ENCODE peak calls at places on chromosomes 2 and 18, in four cellular contexts. V, P, M and H are unnamed samples.

GRCh38 chr2:23524261-23524706 is 139.3 kb downstream of the KLHL29 start:
- DNase-seq in V (no peak), M (peak; percentile 54), P (no peak), H (no peak)

GRCh38 chr2:217958206-217958888 is 44.4 kb downstream of the TNS1 start:
- DNase-seq in V (no peak), M (no peak), P (no peak), H (no peak)

GRCh38 chr2:147659051-147659450 is 185.8 kb upstream of the ACVR2A start:
- DNase-seq in V (no peak), M (peak; percentile 43), P (no peak), H (no peak)

GRCh38 chr2:186276909-186277308 is 209.2 kb upstream of the ZC3H15 start:
- DNase-seq in P (no peak), M (no peak), V (no peak), H (no peak)

GRCh38 chr18:36314098-36314497 is 16.6 kb downstream of the FHOD3 start:
- DNase-seq in M (peak; percentile 55), P (no peak), V (no peak), H (no peak)

GRCh38 chr2:237091779-237092436 is 6.2 kb downstream of the COPS8 start:
- DNase-seq in M (peak; percentile 53), V (no peak), P (no peak), H (no peak)

GRCh38 chr2:18610103-18610502 is 20.7 kb upstream of the NT5C1B start:
- DNase-seq in M (no peak), P (no peak), V (no peak), H (no peak)

GRCh38 chr2:178629463-178629862 is 149.2 kb downstream of the PLEKHA3 start:
- DNase-seq in V (no peak), M (no peak), P (no peak), H (no peak)

GRCh38 chr2:53087282-53087882 is 680.2 kb upstream of the CHAC2 start:
- DNase-seq in P (no peak), M (peak; percentile 63), V (no peak), H (no peak)

GRCh38 chr2:225008935-225009334 is 33.3 kb downstream of the DOCK10 start:
- DNase-seq in M (no peak), V (peak; percentile 5), P (no peak), H (peak; percentile 14)

GRCh38 chr18:31213641-31214040 is 51.0 kb upstream of the DSC1 start:
- DNase-seq in P (no peak), V (no peak), M (no peak), H (no peak)

GRCh38 chr2:219664958-219665357 is 37.5 kb downstream of the SLC4A3 start:
- DNase-seq in M (peak; percentile 30), V (no peak), P (peak; percentile 63), H (no peak)

GRCh38 chr2:101012706-101013181 is 10.7 kb downstream of the RPL31 start:
- DNase-seq in P (peak; percentile 63), M (peak; percentile 8), V (peak; percentile 50), H (peak; percentile 39)

GRCh38 chr2:219467736-219468075 is 31.0 kb upstream of the GMPPA start:
- DNase-seq in V (no peak), M (no peak), P (no peak), H (no peak)

GRCh38 chr2:75180476-75180875 is 18.8 kb downstream of the TACR1 start:
- DNase-seq in V (no peak), P (no peak), M (no peak), H (no peak)

GRCh38 chr18:63158676-63159291 is 160.8 kb downstream of the BCL2 start:
- DNase-seq in M (no peak), V (no peak), P (no peak), H (peak; percentile 87)

GRCh38 chr18:29160123-29160522 is 983.2 kb upstream of the CDH2 start:
- DNase-seq in M (no peak), P (no peak), V (no peak), H (no peak)

GRCh38 chr2:166365803-166366420 is 9.8 kb downstream of the SCN9A start:
- DNase-seq in V (no peak), M (peak; percentile 50), P (no peak), H (no peak)

GRCh38 chr2:231456295-231457004 is 7.8 kb downstream of the NCL start:
- DNase-seq in P (no peak), V (no peak), M (no peak), H (no peak)

GRCh38 chr2:239700946-239701345 is 300.1 kb upstream of the HDAC4 start:
- DNase-seq in P (no peak), V (no peak), M (no peak), H (no peak)

GRCh38 chr2:144937899-144938298 is 418.0 kb upstream of the ZEB2 start:
- DNase-seq in V (no peak), M (no peak), P (no peak), H (no peak)

GRCh38 chr2:64273524-64274398 is 129.5 kb upstream of the PELI1 start:
- DNase-seq in P (peak; percentile 41), V (peak; percentile 25), M (peak; percentile 95), H (peak; percentile 18)

GRCh38 chr2:241655516-241656189 is 18.2 kb downstream of the ATG4B start:
- DNase-seq in M (no peak), V (no peak), P (no peak), H (no peak)
- H3K36me3 ChIP-seq in M (peaks cover 36% of the 10 kb centered on the region), V (peaks cover 41% of the 10 kb centered on the region), P (no peaks in the 10 kb centered on the region), H (no peaks in the 10 kb centered on the region)

GRCh38 chr2:180159921-180160320 is 152.8 kb upstream of the CWC22 start:
- DNase-seq in M (no peak), V (no peak), P (no peak), H (no peak)
- H3K27ac ChIP-seq in M (no peak overlapping the region), V (no peak overlapping the region), P (no peak overlapping the region), H (no peak overlapping the region)

GRCh38 chr2:228767196-228767595 is 503.9 kb downstream of the PID1 start:
- DNase-seq in M (peak; percentile 73), V (no peak), P (no peak), H (no peak)
- TF ChIP-seq EZH2 in M (no peak), V (no peak), P (no peak), H (no peak)

GRCh38 chr2:197919487-197919886 is 115.1 kb downstream of the PLCL1 start:
- DNase-seq in M (no peak), P (no peak), V (no peak), H (no peak)
- H3K36me3 ChIP-seq in M (no peaks in the 10 kb centered on the region), P (no peaks in the 10 kb centered on the region), V (no peaks in the 10 kb centered on the region), H (no peaks in the 10 kb centered on the region)

GRCh38 chr2:235676536-235676799 is 182.6 kb downstream of the AGAP1 start:
- DNase-seq in V (no peak), M (no peak), P (no peak), H (no peak)

GRCh38 chr2:235675678-235676535 is 182.1 kb downstream of the AGAP1 start:
- DNase-seq in V (peak; percentile 29), M (peak; percentile 41), P (no peak), H (no peak)

GRCh38 chr2:235674116-235674515 is 180.3 kb downstream of the AGAP1 start:
- DNase-seq in P (no peak), M (no peak), V (no peak), H (no peak)

GRCh38 chr2:235672720-235673119 is 178.9 kb downstream of the AGAP1 start:
- DNase-seq in M (peak; percentile 20), P (no peak), V (no peak), H (no peak)

GRCh38 chr2:235674812-235675211 is 181.0 kb downstream of the AGAP1 start:
- DNase-seq in P (no peak), V (no peak), M (no peak), H (no peak)
- H3K27ac ChIP-seq in P (no peak overlapping the region), V (no peak overlapping the region), M (no peak overlapping the region), H (no peak overlapping the region)

GRCh38 chr2:11491348-11491930 is 25.5 kb upstream of the E2F6 start:
- DNase-seq in P (no peak), V (no peak), M (no peak), H (no peak)

GRCh38 chr2:11492244-11492643 is 26.3 kb upstream of the E2F6 start:
- DNase-seq in M (no peak), V (no peak), P (no peak), H (no peak)

GRCh38 chr2:11492720-11493119 is 26.8 kb upstream of the E2F6 start:
- DNase-seq in V (no peak), P (no peak), M (no peak), H (no peak)

GRCh38 chr2:11494310-11494709 is 28.3 kb upstream of the E2F6 start:
- DNase-seq in V (no peak), P (no peak), M (no peak), H (no peak)

GRCh38 chr2:11493282-11493681 is 27.3 kb upstream of the E2F6 start:
- DNase-seq in M (no peak), V (no peak), P (no peak), H (no peak)
- TF ChIP-seq EZH2 in M (no peak), V (no peak), P (no peak), H (no peak)

DNA sequence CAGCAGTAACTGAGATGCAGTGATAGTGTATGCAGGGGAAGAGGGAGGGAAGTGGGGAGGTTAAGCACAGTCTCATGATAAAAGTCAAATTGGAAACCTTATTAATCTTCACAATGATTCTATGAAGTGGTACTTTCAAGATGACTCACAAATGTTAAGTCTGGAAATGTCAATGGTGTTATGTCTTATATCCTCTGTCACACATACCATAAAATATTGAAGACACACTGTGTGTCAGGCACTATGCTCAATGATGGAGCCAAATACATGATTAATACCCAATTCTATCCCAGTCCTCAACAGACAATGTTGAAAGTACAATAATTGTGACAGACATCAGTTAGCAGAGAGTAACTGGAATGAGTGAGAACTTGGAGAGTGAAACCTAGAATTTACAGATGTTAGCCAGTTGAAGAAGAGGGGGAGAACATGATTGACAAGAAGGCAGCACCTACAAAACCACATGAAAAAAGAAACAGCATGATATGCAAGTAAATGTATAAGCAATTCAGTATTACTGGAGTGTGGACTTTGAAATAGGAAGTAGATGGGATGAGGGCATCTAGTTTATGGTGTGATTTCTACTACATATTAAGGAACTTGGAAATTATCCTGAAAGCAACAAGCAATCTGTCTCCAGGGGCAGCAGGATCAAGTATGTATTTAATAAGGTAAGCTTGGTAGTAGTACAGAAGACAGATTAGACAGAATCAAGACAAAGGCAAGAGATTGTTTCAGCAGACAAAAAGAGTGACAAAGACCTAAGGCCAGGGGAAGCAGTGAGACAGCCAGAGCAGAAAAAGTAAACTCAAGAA is 107.6 kb downstream of the STRN start:
- DNase-seq in P (no peak), M (no peak), V (peak; percentile 81), H (no peak)
- H3K36me3 ChIP-seq in P (no peaks in the 10 kb centered on the region), M (peaks cover 3% of the 10 kb centered on the region), V (no peaks in the 10 kb centered on the region), H (no peaks in the 10 kb centered on the region)

GRCh38 chr18:7566244-7566586 is 901 bp upstream of the PTPRM start:
- DNase-seq in P (no peak), M (no peak), V (no peak), H (no peak)
- H3K27ac ChIP-seq in P (peak overlapping the region; percentile 97), M (peak overlapping the region; percentile 90), V (no peak overlapping the region), H (peak overlapping the region; percentile 51)

DNA sequence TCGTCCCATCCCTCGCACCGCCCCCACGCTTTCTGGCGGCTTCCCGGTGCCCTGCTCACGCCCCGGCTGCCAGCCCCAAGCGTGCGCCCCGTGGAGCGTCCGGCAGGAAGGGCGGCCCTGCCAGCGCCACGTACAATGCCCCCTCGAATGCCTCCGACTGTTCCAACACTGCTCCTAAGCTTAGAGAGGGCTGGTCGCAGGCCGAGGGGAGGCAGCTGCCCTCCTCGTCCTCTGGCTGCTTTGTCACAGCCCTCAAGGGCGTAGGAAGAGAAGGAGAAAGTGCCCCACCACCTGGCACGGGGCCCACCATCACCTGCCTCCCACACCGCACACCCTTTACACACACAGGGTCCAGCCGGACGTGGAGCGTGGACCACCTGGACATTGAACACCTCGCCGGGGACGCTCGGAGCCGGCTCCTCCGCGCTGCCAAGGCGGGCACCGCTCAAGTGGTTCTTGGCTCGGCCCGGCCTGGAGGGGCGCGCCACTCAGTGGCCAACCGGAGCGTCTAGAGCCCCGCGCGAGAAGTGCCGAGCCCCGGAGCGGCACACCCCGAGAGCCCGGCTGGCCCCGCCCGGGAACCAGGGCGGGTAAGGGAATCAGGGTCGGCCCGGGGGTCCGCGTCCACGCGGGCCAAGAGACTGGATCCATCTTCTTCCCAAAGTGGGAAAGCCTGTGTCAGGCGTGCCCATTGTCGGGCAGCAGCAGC is 830 bp downstream of the DNER start:
- DNase-seq in P (peak; percentile 30), M (no peak), V (no peak), H (peak; percentile 44)
- TF ChIP-seq EZH2 in P (peak; percentile 93), M (peak; percentile 86), V (peak; percentile 44), H (no peak)